ENCODE peak calls at places on chromosomes 6 and 20, in seven cellular contexts. One of them, this sample, is unnamed.
A peak's percentile ranks its signal among the peaks of the same experiment; 100 is the strongest.

GRCh38 chr6:35954335-35954734 is 33.4 kb upstream of the SRPK1 start:
- DNase-seq in GM12878: no peak
- DNase-seq in H1: no peak
- DNase-seq in SK-N-SH: no peak
- DNase-seq in K562: no peak
- DNase-seq in HepG2: no peak
- DNase-seq in HCT116: no peak
- DNase-seq in this sample: no peak

GRCh38 chr6:109793015-109793414 is 101.9 kb downstream of the FIG4 start:
- DNase-seq in H1: no peak
- DNase-seq in SK-N-SH: no peak
- DNase-seq in HepG2: peak; percentile 50
- DNase-seq in K562: no peak
- DNase-seq in HCT116: no peak
- DNase-seq in GM12878: no peak
- DNase-seq in this sample: no peak

GRCh38 chr20:2295286-2295685 is 515 bp upstream of the TGM3 start:
- DNase-seq in HCT116: no peak
- DNase-seq in HepG2: no peak
- DNase-seq in GM12878: no peak
- DNase-seq in K562: no peak
- DNase-seq in H1: no peak
- DNase-seq in SK-N-SH: no peak
- DNase-seq in this sample: no peak

GRCh38 chr6:87909849-87910248 is 137.8 kb upstream of the SPACA1 start:
- DNase-seq in H1: no peak
- DNase-seq in GM12878: no peak
- DNase-seq in HepG2: no peak
- DNase-seq in K562: no peak
- DNase-seq in HCT116: no peak
- DNase-seq in SK-N-SH: no peak
- DNase-seq in this sample: no peak

GRCh38 chr20:63308218-63308911 is 15.4 kb downstream of the COL20A1 start:
- DNase-seq in H1: no peak
- DNase-seq in SK-N-SH: no peak
- DNase-seq in HepG2: no peak
- DNase-seq in HCT116: no peak
- DNase-seq in K562: no peak
- DNase-seq in GM12878: no peak
- DNase-seq in this sample: no peak

GRCh38 chr20:61728786-61729365 is 336.8 kb downstream of the TAF4 start:
- DNase-seq in H1: no peak
- DNase-seq in GM12878: no peak
- DNase-seq in SK-N-SH: no peak
- DNase-seq in HCT116: no peak
- DNase-seq in HepG2: no peak
- DNase-seq in K562: no peak
- DNase-seq in this sample: no peak

GRCh38 chr6:137975058-137975940 is 108.2 kb downstream of the TNFAIP3 start:
- DNase-seq in HepG2: peak; percentile 23
- DNase-seq in H1: no peak
- DNase-seq in SK-N-SH: no peak
- DNase-seq in K562: no peak
- DNase-seq in HCT116: peak; percentile 7
- DNase-seq in GM12878: peak; percentile 53
- DNase-seq in this sample: no peak

GRCh38 chr20:25984933-25985332 is 288.3 kb upstream of the ZNF337 start:
- DNase-seq in SK-N-SH: no peak
- DNase-seq in HCT116: no peak
- DNase-seq in H1: no peak
- DNase-seq in GM12878: no peak
- DNase-seq in K562: peak; percentile 25
- DNase-seq in HepG2: no peak
- DNase-seq in this sample: no peak

GRCh38 chr6:139369568-139370046 is 4.8 kb downstream of the CITED2 start:
- DNase-seq in K562: peak; percentile 59
- DNase-seq in SK-N-SH: peak; percentile 54
- DNase-seq in H1: no peak
- DNase-seq in HCT116: no peak
- DNase-seq in HepG2: peak; percentile 48
- DNase-seq in GM12878: no peak
- DNase-seq in this sample: no peak

GRCh38 chr6:167233490-167233889 is 57.6 kb upstream of the UNC93A start:
- DNase-seq in GM12878: no peak
- DNase-seq in K562: no peak
- DNase-seq in HepG2: no peak
- DNase-seq in SK-N-SH: no peak
- DNase-seq in HCT116: no peak
- DNase-seq in H1: peak; percentile 32
- DNase-seq in this sample: no peak

GRCh38 chr6:108165714-108166663 is at the start of gene NR2E1:
- DNase-seq in H1: peak; percentile 73
- DNase-seq in SK-N-SH: peak; percentile 70
- DNase-seq in HepG2: no peak
- DNase-seq in K562: no peak
- DNase-seq in HCT116: no peak
- DNase-seq in GM12878: no peak
- DNase-seq in this sample: no peak

GRCh38 chr20:52166150-52166549 is 25.4 kb downstream of the ZFP64 start:
- DNase-seq in K562: no peak
- DNase-seq in HepG2: no peak
- DNase-seq in GM12878: no peak
- DNase-seq in H1: no peak
- DNase-seq in HCT116: no peak
- DNase-seq in SK-N-SH: no peak
- DNase-seq in this sample: no peak

GRCh38 chr20:49850463-49851233 is 38.0 kb downstream of the SLC9A8 start:
- DNase-seq in GM12878: no peak
- DNase-seq in H1: no peak
- DNase-seq in HepG2: no peak
- DNase-seq in K562: no peak
- DNase-seq in HCT116: no peak
- DNase-seq in SK-N-SH: no peak
- DNase-seq in this sample: peak; percentile 49

GRCh38 chr6:26660096-26660425 is 515 bp upstream of the ZNF322 start:
- DNase-seq in H1: no peak
- DNase-seq in GM12878: no peak
- DNase-seq in K562: peak; percentile 55
- DNase-seq in HCT116: no peak
- DNase-seq in SK-N-SH: no peak
- DNase-seq in HepG2: peak; percentile 27
- DNase-seq in this sample: no peak

GRCh38 chr6:167866642-167867041 is 39.9 kb downstream of the AFDN start:
- DNase-seq in HCT116: no peak
- DNase-seq in H1: no peak
- DNase-seq in GM12878: no peak
- DNase-seq in HepG2: no peak
- DNase-seq in K562: no peak
- DNase-seq in SK-N-SH: no peak
- DNase-seq in this sample: no peak

GRCh38 chr20:63617876-63618265 is 9.0 kb downstream of the GMEB2 start:
- DNase-seq in GM12878: no peak
- DNase-seq in HepG2: no peak
- DNase-seq in K562: no peak
- DNase-seq in HCT116: no peak
- DNase-seq in H1: no peak
- DNase-seq in SK-N-SH: no peak
- DNase-seq in this sample: no peak

GRCh38 chr20:47610247-47610944 is 108.7 kb downstream of the NCOA3 start:
- DNase-seq in HCT116: peak; percentile 71
- DNase-seq in SK-N-SH: no peak
- DNase-seq in H1: no peak
- DNase-seq in K562: peak; percentile 48
- DNase-seq in HepG2: no peak
- DNase-seq in GM12878: peak; percentile 33
- DNase-seq in this sample: no peak

GRCh38 chr6:25193865-25194679 is 85.1 kb upstream of the CARMIL1 start:
- DNase-seq in HCT116: no peak
- DNase-seq in SK-N-SH: no peak
- DNase-seq in H1: no peak
- DNase-seq in HepG2: no peak
- DNase-seq in K562: no peak
- DNase-seq in GM12878: no peak
- DNase-seq in this sample: no peak

GRCh38 chr6:25197116-25197515 is 82.1 kb upstream of the CARMIL1 start:
- DNase-seq in H1: no peak
- DNase-seq in GM12878: no peak
- DNase-seq in HCT116: no peak
- DNase-seq in SK-N-SH: no peak
- DNase-seq in K562: no peak
- DNase-seq in HepG2: no peak
- DNase-seq in this sample: no peak

GRCh38 chr6:25188232-25188631 is 90.9 kb upstream of the CARMIL1 start:
- DNase-seq in K562: no peak
- DNase-seq in HepG2: no peak
- DNase-seq in GM12878: no peak
- DNase-seq in HCT116: no peak
- DNase-seq in H1: no peak
- DNase-seq in SK-N-SH: no peak
- DNase-seq in this sample: no peak

GRCh38 chr6:25193147-25193864 is 85.9 kb upstream of the CARMIL1 start:
- DNase-seq in HCT116: peak; percentile 58
- DNase-seq in GM12878: no peak
- DNase-seq in HepG2: no peak
- DNase-seq in SK-N-SH: no peak
- DNase-seq in H1: no peak
- DNase-seq in K562: no peak
- DNase-seq in this sample: no peak

DNA sequence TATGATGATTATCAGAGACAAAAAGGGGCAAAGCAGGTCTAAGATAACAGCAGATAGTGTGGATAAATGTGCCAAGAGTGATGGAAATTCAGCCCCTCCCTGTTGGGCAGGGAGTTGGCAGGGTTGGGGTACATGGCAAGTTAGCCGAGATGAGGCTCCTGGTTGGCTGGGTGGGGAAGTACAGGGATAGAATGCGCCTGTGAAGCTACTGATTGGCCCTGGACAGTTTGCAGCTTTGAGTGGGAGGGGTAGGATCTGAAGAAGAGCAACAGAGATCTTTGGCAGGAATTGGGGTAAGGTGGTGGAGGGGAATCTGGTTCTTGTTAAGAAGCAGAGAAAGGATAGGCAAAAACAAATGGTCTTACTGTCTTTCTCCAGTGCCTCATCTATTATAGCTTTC is 86.6 kb upstream of the CARMIL1 start:
- DNase-seq in HepG2: no peak
- DNase-seq in H1: no peak
- DNase-seq in SK-N-SH: no peak
- DNase-seq in GM12878: no peak
- DNase-seq in K562: no peak
- DNase-seq in HCT116: no peak
- DNase-seq in this sample: no peak
- TF ChIP-seq JUND in HepG2: no peak
- TF ChIP-seq JUND in H1: no peak
- TF ChIP-seq JUND in SK-N-SH: no peak
- TF ChIP-seq JUND in GM12878: no peak
- TF ChIP-seq JUND in K562: no peak
- TF ChIP-seq JUND in HCT116: no peak
- TF ChIP-seq JUND in this sample: no peak

DNA sequence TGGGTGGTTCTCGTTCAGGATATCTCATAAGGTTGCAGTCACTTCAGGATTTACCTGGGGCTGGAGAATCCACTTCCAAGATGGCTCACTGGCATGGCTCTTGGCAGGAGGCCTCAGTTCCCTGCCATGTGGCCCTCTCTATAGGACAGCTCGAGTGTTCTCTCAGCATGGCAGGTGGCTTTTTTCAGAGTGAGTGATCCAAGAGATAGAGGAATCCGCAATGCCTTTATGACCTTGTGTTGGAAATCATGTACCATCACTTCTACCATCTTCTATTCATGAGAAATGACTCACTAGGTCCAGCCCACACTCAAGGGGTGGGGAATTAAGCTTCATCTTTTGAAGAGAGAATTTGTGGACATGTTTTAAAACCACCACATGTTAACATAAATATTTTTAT is 37.8 kb downstream of the PPP1R16B start:
- DNase-seq in K562: no peak
- DNase-seq in GM12878: no peak
- DNase-seq in HepG2: no peak
- DNase-seq in H1: no peak
- DNase-seq in HCT116: no peak
- DNase-seq in SK-N-SH: no peak
- DNase-seq in this sample: no peak
- TF ChIP-seq JUND in K562: peak; percentile 38
- TF ChIP-seq JUND in GM12878: no peak
- TF ChIP-seq JUND in HepG2: no peak
- TF ChIP-seq JUND in H1: no peak
- TF ChIP-seq JUND in HCT116: no peak
- TF ChIP-seq JUND in SK-N-SH: no peak
- TF ChIP-seq JUND in this sample: no peak

GRCh38 chr6:38182426-38182825 is 362.9 kb downstream of the ZFAND3 start:
- DNase-seq in H1: no peak
- DNase-seq in GM12878: no peak
- DNase-seq in SK-N-SH: no peak
- DNase-seq in HCT116: no peak
- DNase-seq in HepG2: no peak
- DNase-seq in K562: no peak
- DNase-seq in this sample: no peak
- TF ChIP-seq JUND in H1: no peak
- TF ChIP-seq JUND in GM12878: no peak
- TF ChIP-seq JUND in SK-N-SH: no peak
- TF ChIP-seq JUND in HCT116: no peak
- TF ChIP-seq JUND in HepG2: no peak
- TF ChIP-seq JUND in K562: no peak
- TF ChIP-seq JUND in this sample: no peak

GRCh38 chr6:111805511-111806181 is 67.6 kb downstream of the FYN start:
- DNase-seq in HepG2: no peak
- DNase-seq in HCT116: no peak
- DNase-seq in K562: no peak
- DNase-seq in GM12878: peak; percentile 78
- DNase-seq in SK-N-SH: no peak
- DNase-seq in H1: no peak
- DNase-seq in this sample: no peak
- TF ChIP-seq JUND in HepG2: no peak
- TF ChIP-seq JUND in HCT116: no peak
- TF ChIP-seq JUND in K562: no peak
- TF ChIP-seq JUND in GM12878: peak; percentile 65
- TF ChIP-seq JUND in SK-N-SH: peak; percentile 72
- TF ChIP-seq JUND in H1: no peak
- TF ChIP-seq JUND in this sample: no peak

DNA sequence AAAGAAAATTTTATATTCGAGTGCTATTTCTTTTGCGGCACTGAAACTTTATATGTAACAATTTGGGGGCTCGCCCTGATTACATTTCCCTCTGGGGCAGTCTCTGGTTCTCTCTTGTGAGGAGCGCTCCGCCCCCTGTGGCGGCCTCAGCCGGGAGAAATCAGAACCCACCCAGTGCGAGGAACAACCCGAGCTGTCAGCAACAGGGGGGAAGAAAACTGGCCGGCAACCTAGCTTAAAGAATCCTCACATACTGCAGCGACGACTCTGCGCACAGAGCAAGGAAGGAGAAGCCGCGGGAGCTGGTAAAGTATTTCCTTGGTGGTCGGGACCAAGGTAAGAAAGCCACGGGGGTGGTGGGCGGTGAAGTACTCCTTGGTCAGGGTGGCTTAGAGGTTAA is 23.9 kb upstream of the SLC52A3 start:
- DNase-seq in GM12878: no peak
- DNase-seq in HCT116: no peak
- DNase-seq in SK-N-SH: no peak
- DNase-seq in HepG2: no peak
- DNase-seq in H1: no peak
- DNase-seq in K562: no peak
- DNase-seq in this sample: no peak
- TF ChIP-seq JUND in GM12878: no peak
- TF ChIP-seq JUND in HCT116: no peak
- TF ChIP-seq JUND in SK-N-SH: no peak
- TF ChIP-seq JUND in HepG2: no peak
- TF ChIP-seq JUND in H1: no peak
- TF ChIP-seq JUND in K562: no peak
- TF ChIP-seq JUND in this sample: no peak